ENCODE peak calls at places on chromosomes 13 and 19, in six cellular contexts. J, S, E, T, B and U are unnamed samples.

GRCh38 chr19:44658069-44658727 is 13.1 kb upstream of the CEACAM19 start:
- DNase-seq in J (no peak), E (no peak), T (no peak), S (no peak), B (no peak), U (no peak)

GRCh38 chr13:102905905-102906304 is 60.1 kb downstream of the ERCC5 start:
- DNase-seq in S (no peak), J (no peak), T (no peak), E (no peak), B (no peak), U (no peak)

GRCh38 chr19:30784850-30785459 is 412.8 kb downstream of the ZNF536 start:
- DNase-seq in E (peak; percentile 28), B (peak; percentile 64), T (no peak), J (peak; percentile 89), S (peak; percentile 16), U (no peak)

GRCh38 chr19:2607712-2608601 is 94.5 kb downstream of the GNG7 start:
- DNase-seq in J (no peak), B (no peak), S (no peak), E (no peak), T (no peak), U (peak; percentile 94)

GRCh38 chr19:6216996-6217751 is 62.6 kb downstream of the MLLT1 start:
- DNase-seq in T (no peak), B (peak; percentile 79), E (peak; percentile 95), J (no peak), S (no peak), U (no peak)

GRCh38 chr19:37983916-37984315 is 76.9 kb downstream of the SIPA1L3 start:
- DNase-seq in T (no peak), E (no peak), J (no peak), S (no peak), B (no peak), U (no peak)

GRCh38 chr19:17797397-17798201 is 2.7 kb downstream of the B3GNT3 start:
- DNase-seq in E (no peak), B (no peak), J (no peak), S (peak; percentile 95), T (peak; percentile 94), U (no peak)

GRCh38 chr19:16627928-16628182 is 149 bp downstream of the MED26 start:
- DNase-seq in J (no peak), B (no peak), E (no peak), T (no peak), S (no peak), U (no peak)

GRCh38 chr19:4707956-4708650 is 15.5 kb downstream of the DPP9 start:
- DNase-seq in B (no peak), E (no peak), S (no peak), T (no peak), J (no peak), U (no peak)

GRCh38 chr13:98445340-98446233 is 131.3 kb downstream of the STK24 start:
- DNase-seq in J (peak; percentile 96), T (peak; percentile 41), S (peak; percentile 42), B (peak; percentile 71), E (peak; percentile 71), U (peak; percentile 17)

GRCh38 chr13:113178070-113178895 is 19.8 kb downstream of the PROZ start:
- DNase-seq in J (no peak), T (no peak), S (no peak), B (no peak), E (no peak), U (no peak)

GRCh38 chr13:107834268-107834667 is 381.1 kb downstream of the LIG4 start:
- DNase-seq in T (no peak), E (no peak), J (no peak), S (no peak), B (no peak), U (no peak)

GRCh38 chr13:53250272-53250875 is 221.8 kb downstream of the OLFM4 start:
- DNase-seq in T (peak; percentile 56), J (no peak), S (peak; percentile 74), B (peak; percentile 73), E (peak; percentile 58), U (peak; percentile 15)

GRCh38 chr13:68234278-68234677 is 1004.1 kb upstream of the PCDH9 start:
- DNase-seq in T (no peak), S (no peak), E (no peak), J (no peak), B (no peak), U (no peak)

GRCh38 chr13:31587696-31588266 is 151.5 kb upstream of the RXFP2 start:
- DNase-seq in B (no peak), J (no peak), S (no peak), E (no peak), T (no peak), U (no peak)

GRCh38 chr19:3189702-3190469 is 4.2 kb downstream of the NCLN start:
- DNase-seq in S (no peak), J (no peak), T (no peak), B (peak; percentile 34), E (no peak), U (no peak)

GRCh38 chr19:58227964-58228583 is 640 bp upstream of the ZNF544 start:
- DNase-seq in S (no peak), T (no peak), E (no peak), B (peak; percentile 40), J (no peak), U (no peak)

GRCh38 chr19:6767081-6767356 is 216 bp downstream of the SH2D3A start:
- DNase-seq in E (no peak), S (peak; percentile 55), T (no peak), J (no peak), B (peak; percentile 55), U (no peak)

GRCh38 chr13:63408227-63409202 is 1992.9 kb upstream of the PCDH20 start:
- DNase-seq in B (no peak), S (no peak), E (peak; percentile 5), J (no peak), T (no peak), U (no peak)

GRCh38 chr19:8531470-8531869 is 17.5 kb upstream of the ZNF414 start:
- DNase-seq in E (no peak), T (no peak), B (no peak), S (no peak), J (no peak), U (no peak)

DNA sequence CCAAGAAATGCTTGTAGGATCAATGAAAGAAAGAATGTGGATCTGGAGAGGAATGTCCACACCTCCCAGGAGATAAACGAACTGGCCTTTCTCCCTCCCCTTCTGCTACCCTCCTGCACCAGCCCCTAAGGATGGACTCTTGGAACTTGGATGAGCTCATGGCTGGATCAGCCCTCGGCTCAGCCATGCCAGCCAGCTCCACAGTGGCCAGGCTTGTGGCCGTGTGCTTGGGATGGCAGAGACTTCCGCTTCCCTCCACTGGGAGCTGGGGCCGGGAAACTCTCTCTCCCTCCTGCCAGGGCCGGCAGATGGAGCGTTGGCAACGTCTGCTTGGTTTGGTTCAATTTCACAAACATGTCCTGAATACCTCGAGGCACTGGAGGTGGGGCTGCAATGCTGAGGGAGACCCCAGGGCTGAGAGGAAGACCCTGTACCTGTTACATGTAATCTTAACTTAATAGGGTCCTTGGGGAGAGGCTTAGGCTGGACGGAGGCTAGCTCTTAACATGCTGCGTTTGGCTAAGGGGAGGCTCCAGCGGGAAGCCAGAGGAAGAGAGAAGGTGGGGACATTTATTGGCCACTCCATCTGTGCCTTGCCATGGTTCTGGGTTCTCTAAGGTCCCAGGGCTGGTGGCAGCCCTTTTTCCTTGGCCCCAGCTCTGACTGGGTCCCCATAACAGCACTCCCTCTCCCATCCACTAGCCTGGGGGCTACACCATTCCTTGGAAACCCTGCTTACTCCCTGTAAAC is 152.5 kb downstream of the IER2 start:
- DNase-seq in J (no peak), E (no peak), T (no peak), S (no peak), B (no peak), U (no peak)
- TF ChIP-seq ZNF274 in J (no peak), E (no peak), T (no peak), S (no peak), B (no peak), U (no peak)

DNA sequence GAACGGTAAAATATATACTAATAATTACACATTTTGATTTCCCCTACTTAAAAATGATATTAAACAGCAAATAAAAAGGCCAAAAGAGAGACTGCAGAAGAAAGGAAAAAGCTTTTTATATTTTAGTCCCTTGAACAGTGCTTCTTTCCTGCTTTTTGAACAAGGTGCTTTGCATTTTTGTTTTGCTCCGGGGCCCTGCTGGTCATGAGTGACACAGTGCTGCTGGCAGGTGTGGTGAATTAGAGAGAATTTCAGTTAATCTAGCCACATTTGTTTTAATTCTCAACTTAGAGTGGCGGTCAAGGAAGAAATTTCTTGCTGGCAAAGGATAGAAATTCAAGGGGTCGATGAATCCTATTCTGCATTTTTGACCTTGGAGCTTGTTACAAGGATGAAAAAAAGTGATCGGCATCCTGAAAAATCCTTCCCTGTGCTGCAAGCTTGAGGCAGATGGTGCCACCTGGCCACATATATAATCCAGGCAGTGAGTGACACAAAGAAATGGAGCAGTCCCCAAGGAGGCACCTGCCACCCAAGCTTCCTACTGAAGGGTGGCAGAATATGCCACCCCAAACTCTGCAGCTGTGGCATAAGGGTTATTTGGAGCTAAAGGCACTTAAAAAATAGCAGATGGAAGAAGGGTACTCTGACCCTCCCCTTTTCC is 15.6 kb downstream of the TMEM272 start:
- DNase-seq in E (no peak), B (no peak), S (no peak), T (no peak), J (no peak), U (no peak)
- TF ChIP-seq ZNF274 in E (no peak), B (no peak), S (no peak), T (no peak), J (no peak), U (no peak)

GRCh38 chr19:32483574-32483973 is 78.0 kb downstream of the DPY19L3 start:
- DNase-seq in E (no peak), B (no peak), T (no peak), J (no peak), S (no peak), U (no peak)
- TF ChIP-seq ZNF274 in E (no peak), B (no peak), T (no peak), J (no peak), S (no peak), U (no peak)

GRCh38 chr13:24005711-24006281 is 108.5 kb upstream of the C1QTNF9B start:
- DNase-seq in E (no peak), J (no peak), T (no peak), B (no peak), S (no peak), U (peak; percentile 19)

GRCh38 chr13:23999411-23999810 is 102.1 kb upstream of the C1QTNF9B start:
- DNase-seq in B (no peak), E (no peak), S (no peak), T (no peak), J (no peak), U (no peak)

GRCh38 chr13:24004142-24004541 is 106.8 kb upstream of the C1QTNF9B start:
- DNase-seq in B (no peak), E (no peak), S (peak; percentile 20), J (no peak), T (no peak), U (no peak)

GRCh38 chr13:24004971-24005370 is 107.7 kb upstream of the C1QTNF9B start:
- DNase-seq in B (no peak), J (no peak), S (no peak), T (no peak), E (no peak), U (no peak)

DNA sequence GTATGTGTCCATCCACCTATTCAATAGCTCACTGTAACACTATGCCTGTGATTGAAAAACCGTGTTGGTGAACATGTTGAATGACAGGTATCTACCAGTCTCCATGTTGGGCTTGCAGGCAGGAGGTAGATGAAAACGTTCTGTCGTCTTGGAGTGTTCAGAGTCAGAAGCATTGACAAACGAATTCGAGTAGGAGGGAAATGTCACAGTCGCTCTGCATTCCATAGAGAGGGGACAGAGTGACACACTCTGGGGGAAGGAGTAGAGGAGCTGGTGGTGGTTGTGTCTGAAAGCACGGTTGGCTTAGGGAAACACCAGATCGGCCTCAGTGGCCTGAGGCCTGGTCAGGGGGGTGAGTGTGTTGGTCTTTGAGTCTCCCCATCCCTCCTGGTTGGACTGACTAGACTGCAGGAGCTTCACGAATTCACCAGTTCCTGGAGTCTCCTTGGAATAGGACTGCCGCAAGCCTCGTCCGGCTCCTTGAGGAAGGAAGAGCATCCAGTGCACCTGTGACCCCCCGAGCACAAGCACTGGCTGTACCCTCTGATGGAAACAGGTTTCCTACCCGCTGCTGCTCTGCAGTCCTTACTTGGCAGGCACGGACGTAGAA is 105.0 kb upstream of the C1QTNF9B start:
- DNase-seq in B (no peak), E (no peak), J (no peak), S (no peak), T (no peak), U (no peak)
- TF ChIP-seq ZNF274 in B (no peak), E (no peak), J (no peak), S (no peak), T (no peak), U (no peak)